ENCODE peak calls at places on chromosomes 12 and 14, in five cellular contexts. R is endothelial cell of umbilical vein, Q is astrocyte, O is fibroblast of lung, J is GM23248. F is an unnamed sample.

GRCh38 chr12:59087077-59087673 is 166.9 kb upstream of the LRIG3 start:
- DNase-seq in R (peak), Q (no peak), O (no peak), J (peak), F (no peak)

GRCh38 chr12:103198499-103198898 is 241.0 kb downstream of the ASCL1 start:
- DNase-seq in R (no peak), Q (no peak), O (no peak), J (no peak), F (no peak)

GRCh38 chr14:100088226-100088625 is 23.0 kb downstream of the EVL start:
- DNase-seq in R (no peak), Q (no peak), O (no peak), J (no peak), F (no peak)

GRCh38 chr12:117522559-117522958 is 161.1 kb upstream of the NOS1 start:
- DNase-seq in R (no peak), Q (no peak), O (no peak), J (no peak), F (peak)

GRCh38 chr14:80324649-80325048 is 113.3 kb upstream of the DIO2 start:
- DNase-seq in R (no peak), Q (no peak), O (no peak), J (no peak), F (no peak)

GRCh38 chr12:62268956-62269355 is 8.8 kb downstream of the USP15 start:
- DNase-seq in R (peak), Q (peak), O (peak), J (peak), F (no peak)

GRCh38 chr12:66092559-66093269 is 37.8 kb downstream of the LLPH start:
- DNase-seq in R (peak), Q (no peak), O (peak), J (peak), F (no peak)

GRCh38 chr12:72134934-72135333 is 137.2 kb upstream of the TRHDE start:
- DNase-seq in R (no peak), Q (no peak), O (peak), J (no peak), F (no peak)

GRCh38 chr12:97194551-97194950 is 268.1 kb upstream of the RMST start:
- DNase-seq in R (no peak), Q (peak), O (peak), J (no peak), F (peak)

GRCh38 chr14:61322799-61323290 is 1.5 kb downstream of the PRKCH start:
- DNase-seq in R (peak), Q (no peak), O (peak), J (peak), F (no peak)

GRCh38 chr14:36996133-36996856 is 176.1 kb downstream of the SLC25A21 start:
- DNase-seq in R (peak), Q (peak), O (peak), J (peak), F (no peak)

GRCh38 chr14:61129168-61129745 is 148.2 kb downstream of the SLC38A6 start:
- DNase-seq in R (no peak), Q (no peak), O (no peak), J (no peak), F (no peak)

GRCh38 chr12:5003025-5003666 is 40.5 kb upstream of the KCNA5 start:
- DNase-seq in R (peak), Q (peak), O (peak), J (peak), F (peak)

GRCh38 chr14:63203618-63204406 is 431 bp upstream of the RHOJ start:
- DNase-seq in R (peak), Q (peak), O (peak), J (peak), F (no peak)

GRCh38 chr14:64745511-64746041 is 41.4 kb downstream of the PLEKHG3 start:
- DNase-seq in R (no peak), Q (peak), O (no peak), J (no peak), F (no peak)

GRCh38 chr14:24407608-24408325 is 9.0 kb downstream of the NYNRIN start:
- DNase-seq in R (no peak), Q (no peak), O (no peak), J (no peak), F (no peak)

GRCh38 chr12:47216150-47216677 is 136.5 kb upstream of the AMIGO2 start:
- DNase-seq in R (no peak), Q (no peak), O (no peak), J (no peak), F (peak)

GRCh38 chr14:55535521-55536207 is 44.3 kb upstream of the KTN1 start:
- DNase-seq in R (peak), Q (peak), O (peak), J (no peak), F (no peak)

GRCh38 chr12:97899956-97900355 is 437.4 kb downstream of the RMST start:
- DNase-seq in R (no peak), Q (no peak), O (no peak), J (no peak), F (no peak)

GRCh38 chr14:22614240-22614799 is 16.2 kb downstream of the ABHD4 start:
- DNase-seq in R (peak), Q (peak), O (peak), J (peak), F (no peak)

GRCh38 chr12:14454098-14454907 is 88.8 kb downstream of the ATF7IP start:
- DNase-seq in R (peak), Q (peak), O (peak), J (peak), F (peak)

GRCh38 chr12:116381744-116382455 is 104.4 kb upstream of the MED13L start:
- DNase-seq in R (peak), Q (peak), O (peak), J (peak), F (no peak)

GRCh38 chr14:76975865-76976622 is 52.5 kb downstream of the IRF2BPL start:
- DNase-seq in R (no peak), Q (no peak), O (no peak), J (no peak), F (no peak)
- H2AFZ ChIP-seq in R (no peak), Q (no peak), O (no peak), J (no peak), F (no peak)

GRCh38 chr12:51922762-51923505 is 15.6 kb downstream of the ACVRL1 start:
- DNase-seq in R (peak), Q (peak), O (peak), J (peak), F (no peak)
- H3K4me3 ChIP-seq in R (no peak), Q (no peak), O (no peak), J (peak), F (no peak)

DNA sequence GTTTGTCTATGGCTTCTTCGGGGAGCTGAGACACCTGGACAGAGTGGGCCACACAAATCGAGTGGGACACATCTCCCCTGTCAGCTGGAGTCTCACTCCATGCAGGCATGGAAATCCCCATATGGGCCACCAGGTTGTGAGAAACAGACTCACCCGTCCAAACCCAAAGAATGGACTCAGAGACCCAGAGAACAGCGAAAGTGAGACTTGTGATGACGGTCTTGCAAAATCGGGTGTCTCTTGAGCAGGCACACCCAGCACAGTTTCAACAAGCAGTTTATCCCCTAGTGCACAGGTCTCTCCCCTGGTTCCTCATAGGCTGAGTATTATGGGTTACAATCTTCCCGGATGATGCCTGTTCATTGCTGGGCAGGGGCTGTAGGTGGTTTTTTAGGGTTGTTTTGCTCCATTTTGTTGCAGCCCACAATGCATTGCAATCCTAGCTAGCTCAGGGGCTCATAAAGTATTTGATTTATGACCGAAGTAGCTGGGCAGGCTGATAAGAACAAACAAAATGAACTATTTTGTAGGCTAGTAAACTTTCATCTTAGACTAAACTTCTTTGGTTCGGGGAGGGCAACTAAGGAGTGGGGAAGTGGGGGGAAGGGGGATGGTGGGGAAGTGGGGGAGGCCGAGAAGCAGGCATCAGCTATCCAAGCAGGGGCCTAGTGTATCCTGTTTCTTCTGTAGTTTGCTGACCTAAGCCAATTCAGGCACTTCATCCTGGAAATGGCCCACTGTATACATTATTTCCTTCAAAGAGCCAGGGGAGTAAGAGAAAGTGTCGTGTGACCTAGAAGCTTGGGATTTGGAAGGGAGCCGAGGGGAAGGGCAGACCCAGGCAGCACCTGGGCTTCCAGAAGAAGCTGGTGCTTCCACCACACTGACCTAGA is 45.4 kb downstream of the IQSEC3 start:
- DNase-seq in R (no peak), Q (no peak), O (no peak), J (no peak), F (no peak)
- H3K9ac ChIP-seq in R (no peak), Q (no peak), O (no peak), J (no peak), F (no peak)

GRCh38 chr14:77039285-77040058 is 11.0 kb upstream of the IRF2BPL start:
- DNase-seq in R (peak), Q (peak), O (peak), J (peak), F (peak)
- H2AFZ ChIP-seq in R (peak), Q (peak), O (no peak), J (peak), F (peak)

DNA sequence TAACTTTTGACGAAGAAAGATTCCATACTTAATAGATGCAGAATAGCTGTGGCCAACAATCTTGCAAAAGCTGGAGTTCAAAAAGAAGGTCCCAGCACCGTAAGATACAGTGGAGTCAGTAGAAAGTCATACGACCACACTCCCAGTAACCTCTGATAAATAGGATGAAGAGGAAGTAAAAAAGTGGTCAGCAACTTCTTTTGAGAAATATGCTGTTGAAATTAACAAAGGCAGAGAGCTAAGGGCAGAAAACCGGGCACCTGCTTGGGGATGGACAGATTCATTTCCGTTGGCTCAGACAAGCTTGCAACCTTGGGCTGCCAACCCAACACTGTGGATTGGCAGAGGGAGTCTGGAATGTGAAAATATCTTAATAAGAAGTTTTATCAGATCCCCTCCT is 40.0 kb downstream of the BTG1 start:
- DNase-seq in R (no peak), Q (no peak), O (no peak), J (no peak), F (no peak)
- H3K4me3 ChIP-seq in R (no peak), Q (no peak), O (no peak), J (no peak), F (no peak)

F was measured in Karpas-422.